ENCODE peak calls at places on chromosome 11, in nine cellular contexts. One of them, this sample, is unnamed.

GRCh38 chr11:2991477-2992233 is 474 bp downstream of the NAP1L4 start:
- DNase-seq in transverse colon: no peak
- DNase-seq in upper lobe of left lung: peak
- DNase-seq in suprapubic skin: peak
- DNase-seq in choroid plexus epithelial cell: peak
- DNase-seq in left ventricle myocardium inferior: no peak
- DNase-seq in tibial nerve: no peak
- DNase-seq in endothelial cell: no peak
- DNase-seq in NB4: peak
- DNase-seq in this sample: no peak

GRCh38 chr11:97745515-97746050 is 1275.2 kb upstream of the CNTN5 start:
- DNase-seq in left ventricle myocardium inferior: no peak
- DNase-seq in upper lobe of left lung: peak
- DNase-seq in transverse colon: no peak
- DNase-seq in NB4: no peak
- DNase-seq in endothelial cell: no peak
- DNase-seq in suprapubic skin: no peak
- DNase-seq in tibial nerve: no peak
- DNase-seq in choroid plexus epithelial cell: no peak
- DNase-seq in this sample: no peak

GRCh38 chr11:29119116-29119515 is 897.7 kb downstream of the KCNA4 start:
- DNase-seq in endothelial cell: no peak
- DNase-seq in transverse colon: no peak
- DNase-seq in choroid plexus epithelial cell: peak
- DNase-seq in tibial nerve: no peak
- DNase-seq in left ventricle myocardium inferior: no peak
- DNase-seq in suprapubic skin: no peak
- DNase-seq in upper lobe of left lung: no peak
- DNase-seq in NB4: no peak
- DNase-seq in this sample: no peak

GRCh38 chr11:64976651-64977050 is 4.7 kb upstream of the MAJIN start:
- DNase-seq in suprapubic skin: no peak
- DNase-seq in upper lobe of left lung: no peak
- DNase-seq in transverse colon: no peak
- DNase-seq in endothelial cell: no peak
- DNase-seq in choroid plexus epithelial cell: no peak
- DNase-seq in tibial nerve: no peak
- DNase-seq in left ventricle myocardium inferior: no peak
- DNase-seq in NB4: no peak
- DNase-seq in this sample: no peak

GRCh38 chr11:94328587-94329080 is 24.3 kb downstream of the IZUMO1R start:
- DNase-seq in suprapubic skin: no peak
- DNase-seq in left ventricle myocardium inferior: no peak
- DNase-seq in transverse colon: no peak
- DNase-seq in tibial nerve: no peak
- DNase-seq in upper lobe of left lung: no peak
- DNase-seq in NB4: no peak
- DNase-seq in choroid plexus epithelial cell: no peak
- DNase-seq in endothelial cell: no peak
- DNase-seq in this sample: no peak

GRCh38 chr11:32090774-32091370 is at the start of gene RCN1:
- DNase-seq in NB4: peak
- DNase-seq in upper lobe of left lung: peak
- DNase-seq in transverse colon: peak
- DNase-seq in choroid plexus epithelial cell: peak
- DNase-seq in tibial nerve: peak
- DNase-seq in suprapubic skin: peak
- DNase-seq in endothelial cell: peak
- DNase-seq in left ventricle myocardium inferior: peak
- DNase-seq in this sample: peak

GRCh38 chr11:126310229-126310991 is 6.5 kb downstream of the DCPS start:
- DNase-seq in left ventricle myocardium inferior: peak
- DNase-seq in endothelial cell: peak
- DNase-seq in NB4: peak
- DNase-seq in choroid plexus epithelial cell: peak
- DNase-seq in tibial nerve: peak
- DNase-seq in transverse colon: peak
- DNase-seq in upper lobe of left lung: no peak
- DNase-seq in suprapubic skin: peak
- DNase-seq in this sample: peak

GRCh38 chr11:105100206-105100605 is 39.4 kb downstream of the CARD18 start:
- DNase-seq in endothelial cell: no peak
- DNase-seq in transverse colon: no peak
- DNase-seq in left ventricle myocardium inferior: no peak
- DNase-seq in upper lobe of left lung: no peak
- DNase-seq in NB4: no peak
- DNase-seq in suprapubic skin: no peak
- DNase-seq in choroid plexus epithelial cell: peak
- DNase-seq in tibial nerve: no peak
- DNase-seq in this sample: no peak

GRCh38 chr11:380491-380890 is 11.2 kb downstream of the B4GALNT4 start:
- DNase-seq in choroid plexus epithelial cell: no peak
- DNase-seq in endothelial cell: no peak
- DNase-seq in tibial nerve: no peak
- DNase-seq in left ventricle myocardium inferior: no peak
- DNase-seq in NB4: no peak
- DNase-seq in upper lobe of left lung: peak
- DNase-seq in suprapubic skin: no peak
- DNase-seq in transverse colon: no peak
- DNase-seq in this sample: no peak

GRCh38 chr11:5486421-5486820 is 2.1 kb upstream of the OR52D1 start:
- DNase-seq in tibial nerve: no peak
- DNase-seq in choroid plexus epithelial cell: no peak
- DNase-seq in endothelial cell: no peak
- DNase-seq in suprapubic skin: no peak
- DNase-seq in upper lobe of left lung: no peak
- DNase-seq in transverse colon: no peak
- DNase-seq in NB4: no peak
- DNase-seq in left ventricle myocardium inferior: no peak
- DNase-seq in this sample: no peak

GRCh38 chr11:7081441-7081840 is 7.4 kb upstream of the RBMXL2 start:
- DNase-seq in transverse colon: no peak
- DNase-seq in upper lobe of left lung: no peak
- DNase-seq in tibial nerve: no peak
- DNase-seq in choroid plexus epithelial cell: no peak
- DNase-seq in left ventricle myocardium inferior: no peak
- DNase-seq in endothelial cell: no peak
- DNase-seq in NB4: no peak
- DNase-seq in suprapubic skin: no peak
- DNase-seq in this sample: no peak

GRCh38 chr11:131977854-131978253 is 607.4 kb downstream of the NTM start:
- DNase-seq in endothelial cell: no peak
- DNase-seq in suprapubic skin: no peak
- DNase-seq in tibial nerve: no peak
- DNase-seq in transverse colon: no peak
- DNase-seq in upper lobe of left lung: no peak
- DNase-seq in left ventricle myocardium inferior: no peak
- DNase-seq in NB4: no peak
- DNase-seq in choroid plexus epithelial cell: peak
- DNase-seq in this sample: no peak

GRCh38 chr11:70095541-70096252 is 17.6 kb downstream of the ANO1 start:
- DNase-seq in suprapubic skin: no peak
- DNase-seq in NB4: no peak
- DNase-seq in tibial nerve: no peak
- DNase-seq in choroid plexus epithelial cell: no peak
- DNase-seq in left ventricle myocardium inferior: no peak
- DNase-seq in transverse colon: no peak
- DNase-seq in upper lobe of left lung: no peak
- DNase-seq in endothelial cell: no peak
- DNase-seq in this sample: no peak

GRCh38 chr11:63670738-63671321 is 346 bp downstream of the ATL3 start:
- DNase-seq in upper lobe of left lung: peak
- DNase-seq in NB4: peak
- DNase-seq in suprapubic skin: no peak
- DNase-seq in left ventricle myocardium inferior: peak
- DNase-seq in endothelial cell: peak
- DNase-seq in choroid plexus epithelial cell: no peak
- DNase-seq in transverse colon: peak
- DNase-seq in tibial nerve: peak
- DNase-seq in this sample: peak
- TF ChIP-seq CTCF in upper lobe of left lung: peak
- TF ChIP-seq CTCF in NB4: peak
- TF ChIP-seq CTCF in suprapubic skin: peak
- TF ChIP-seq CTCF in left ventricle myocardium inferior: peak
- TF ChIP-seq CTCF in endothelial cell: no peak
- TF ChIP-seq CTCF in choroid plexus epithelial cell: peak
- TF ChIP-seq CTCF in transverse colon: peak
- TF ChIP-seq CTCF in tibial nerve: peak
- TF ChIP-seq CTCF in this sample: peak

DNA sequence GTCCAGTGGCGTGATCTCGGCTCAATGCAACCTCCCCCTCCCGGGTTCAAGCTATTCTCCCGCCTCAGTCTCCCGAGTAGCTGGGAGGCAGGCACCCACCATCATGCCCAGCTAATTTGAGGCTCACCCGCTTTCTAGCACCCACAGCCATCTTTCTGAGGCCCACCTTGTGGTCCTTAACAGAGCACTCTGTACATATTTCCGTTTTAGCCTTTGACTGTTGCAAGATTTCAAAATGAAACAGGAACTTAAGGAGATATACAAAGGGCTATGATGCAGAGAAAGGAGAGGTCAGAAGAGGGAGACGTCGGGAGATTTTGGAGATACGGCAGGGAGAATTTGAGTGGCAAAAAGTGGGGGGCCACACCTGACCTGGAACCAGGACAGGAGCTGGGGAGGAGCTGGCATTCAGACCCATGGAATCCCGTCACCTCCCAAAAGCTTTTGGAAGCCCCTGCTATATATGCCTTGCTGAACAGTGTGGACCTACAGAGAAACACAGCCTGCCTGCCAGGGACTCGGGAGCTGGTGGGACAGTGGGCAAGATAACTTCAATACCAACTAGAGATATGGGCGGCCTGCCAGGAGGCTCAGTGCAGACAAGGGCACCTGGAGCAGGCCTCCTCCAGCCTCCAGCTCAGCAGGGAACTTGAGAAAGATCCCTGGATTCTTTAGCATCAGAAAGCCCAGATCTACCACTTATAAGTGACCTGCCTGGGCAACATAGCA is 8.0 kb upstream of the CLCF1 start:
- DNase-seq in choroid plexus epithelial cell: no peak
- DNase-seq in NB4: peak
- DNase-seq in suprapubic skin: peak
- DNase-seq in endothelial cell: no peak
- DNase-seq in upper lobe of left lung: no peak
- DNase-seq in tibial nerve: no peak
- DNase-seq in left ventricle myocardium inferior: no peak
- DNase-seq in transverse colon: no peak
- DNase-seq in this sample: no peak
- TF ChIP-seq CTCF in choroid plexus epithelial cell: no peak
- TF ChIP-seq CTCF in NB4: no peak
- TF ChIP-seq CTCF in suprapubic skin: no peak
- TF ChIP-seq CTCF in endothelial cell: no peak
- TF ChIP-seq CTCF in upper lobe of left lung: no peak
- TF ChIP-seq CTCF in tibial nerve: peak
- TF ChIP-seq CTCF in left ventricle myocardium inferior: no peak
- TF ChIP-seq CTCF in transverse colon: no peak
- TF ChIP-seq CTCF in this sample: peak

GRCh38 chr11:119880873-119881272 is 151.9 kb upstream of the NECTIN1 start:
- DNase-seq in NB4: no peak
- DNase-seq in left ventricle myocardium inferior: no peak
- DNase-seq in tibial nerve: no peak
- DNase-seq in transverse colon: no peak
- DNase-seq in upper lobe of left lung: no peak
- DNase-seq in choroid plexus epithelial cell: no peak
- DNase-seq in endothelial cell: no peak
- DNase-seq in suprapubic skin: no peak
- DNase-seq in this sample: no peak

GRCh38 chr11:119875841-119876600 is 147.0 kb upstream of the NECTIN1 start:
- DNase-seq in suprapubic skin: no peak
- DNase-seq in left ventricle myocardium inferior: no peak
- DNase-seq in upper lobe of left lung: no peak
- DNase-seq in tibial nerve: no peak
- DNase-seq in transverse colon: no peak
- DNase-seq in endothelial cell: no peak
- DNase-seq in NB4: no peak
- DNase-seq in choroid plexus epithelial cell: no peak
- DNase-seq in this sample: no peak

GRCh38 chr11:119876841-119877240 is 147.8 kb upstream of the NECTIN1 start:
- DNase-seq in transverse colon: no peak
- DNase-seq in choroid plexus epithelial cell: no peak
- DNase-seq in tibial nerve: no peak
- DNase-seq in endothelial cell: no peak
- DNase-seq in upper lobe of left lung: no peak
- DNase-seq in left ventricle myocardium inferior: no peak
- DNase-seq in NB4: no peak
- DNase-seq in suprapubic skin: no peak
- DNase-seq in this sample: no peak

GRCh38 chr11:119880143-119880542 is 151.1 kb upstream of the NECTIN1 start:
- DNase-seq in NB4: no peak
- DNase-seq in transverse colon: no peak
- DNase-seq in suprapubic skin: no peak
- DNase-seq in choroid plexus epithelial cell: no peak
- DNase-seq in left ventricle myocardium inferior: no peak
- DNase-seq in upper lobe of left lung: no peak
- DNase-seq in tibial nerve: no peak
- DNase-seq in endothelial cell: no peak
- DNase-seq in this sample: no peak

DNA sequence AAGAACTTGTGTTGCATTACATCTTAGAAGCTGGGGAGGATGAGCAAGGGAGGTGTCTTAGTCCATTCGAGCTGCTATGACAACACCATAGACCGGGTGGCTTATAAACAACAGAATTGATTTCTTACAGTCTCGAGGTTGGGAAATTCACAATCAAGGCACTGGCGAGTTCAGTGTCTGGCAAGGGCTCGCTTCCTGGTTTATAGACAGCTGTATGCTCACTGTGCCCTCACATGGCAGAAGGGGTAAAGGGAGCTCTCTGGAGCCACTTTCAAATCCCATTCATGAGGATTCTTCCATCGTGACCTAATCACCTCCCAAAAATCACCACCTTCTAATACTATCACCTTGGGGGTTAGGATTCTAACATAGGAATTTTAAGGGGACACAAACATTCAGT is 150.0 kb upstream of the NECTIN1 start:
- DNase-seq in transverse colon: no peak
- DNase-seq in upper lobe of left lung: no peak
- DNase-seq in NB4: peak
- DNase-seq in choroid plexus epithelial cell: no peak
- DNase-seq in suprapubic skin: no peak
- DNase-seq in left ventricle myocardium inferior: no peak
- DNase-seq in tibial nerve: no peak
- DNase-seq in endothelial cell: no peak
- DNase-seq in this sample: no peak
- TF ChIP-seq CTCF in transverse colon: no peak
- TF ChIP-seq CTCF in upper lobe of left lung: no peak
- TF ChIP-seq CTCF in NB4: no peak
- TF ChIP-seq CTCF in choroid plexus epithelial cell: no peak
- TF ChIP-seq CTCF in suprapubic skin: no peak
- TF ChIP-seq CTCF in left ventricle myocardium inferior: peak
- TF ChIP-seq CTCF in tibial nerve: no peak
- TF ChIP-seq CTCF in endothelial cell: no peak
- TF ChIP-seq CTCF in this sample: no peak

DNA sequence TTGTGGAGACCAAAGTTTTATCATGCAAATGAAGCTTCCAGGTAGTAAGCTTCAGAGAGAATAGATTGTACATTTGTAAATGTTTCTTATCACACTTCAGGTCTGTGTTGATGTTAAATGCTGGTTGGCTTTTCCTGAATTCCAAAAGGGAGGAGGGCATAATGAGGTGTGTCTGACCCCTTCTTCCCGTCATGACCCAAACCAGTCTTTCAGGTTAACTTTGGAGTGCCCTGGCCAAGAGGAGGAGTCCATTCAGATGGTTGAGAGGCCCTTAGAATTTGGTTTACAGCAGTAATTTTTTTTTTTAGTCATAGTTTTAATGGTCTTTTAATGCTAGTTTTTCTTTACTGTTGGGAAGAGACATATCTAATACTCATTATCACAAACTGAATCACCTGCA is 2.5 kb downstream of the OR6X1 start:
- DNase-seq in upper lobe of left lung: no peak
- DNase-seq in transverse colon: no peak
- DNase-seq in choroid plexus epithelial cell: no peak
- DNase-seq in NB4: no peak
- DNase-seq in tibial nerve: no peak
- DNase-seq in left ventricle myocardium inferior: no peak
- DNase-seq in endothelial cell: no peak
- DNase-seq in suprapubic skin: no peak
- DNase-seq in this sample: no peak
- TF ChIP-seq CTCF in upper lobe of left lung: no peak
- TF ChIP-seq CTCF in transverse colon: no peak
- TF ChIP-seq CTCF in choroid plexus epithelial cell: no peak
- TF ChIP-seq CTCF in NB4: no peak
- TF ChIP-seq CTCF in tibial nerve: no peak
- TF ChIP-seq CTCF in left ventricle myocardium inferior: no peak
- TF ChIP-seq CTCF in endothelial cell: no peak
- TF ChIP-seq CTCF in suprapubic skin: no peak
- TF ChIP-seq CTCF in this sample: no peak